ENCODE peak calls at places on chromosome 2, in eight cellular contexts. S is iPS-NIHi11; E is adrenal gland; Z is KBM-7; F is NCI-H82; W is stimulated activated CD8-positive, alpha-beta memory T cell treated with anti-CD3 and anti-CD28 coated beads, Interleukin-4, amount 100 ng/mL, for 4 hours; X is NCI-H510A treated with DMSO at 0.1 percent for 48 hours; C is activated CD4-positive, alpha-beta T cell treated with anti-CD3 and anti-CD28 coated beads for 1 hour. D is an unnamed sample.

GRCh38 chr2:216664593-216665034 is 30.7 kb downstream of the IGFBP5 start:
- DNase-seq in W (no peak), Z (peak; percentile 60), C (no peak), S (no peak), X (no peak), F (peak; percentile 56), E (no peak), D (no peak)

GRCh38 chr2:65320042-65320711 is 92.5 kb downstream of the ACTR2 start:
- DNase-seq in Z (no peak), C (no peak), F (peak; percentile 12), S (peak; percentile 47), E (peak; percentile 70), X (no peak), W (no peak), D (no peak)

GRCh38 chr2:29587791-29588190 is 333.6 kb downstream of the ALK start:
- DNase-seq in W (no peak), Z (no peak), S (no peak), X (no peak), F (no peak), C (no peak), E (no peak), D (no peak)

GRCh38 chr2:33411765-33412164 is 64.7 kb upstream of the RASGRP3 start:
- DNase-seq in F (no peak), S (no peak), C (no peak), X (no peak), E (no peak), Z (no peak), W (no peak), D (no peak)

GRCh38 chr2:127389778-127390435 is 2.1 kb upstream of the MAP3K2 start:
- DNase-seq in X (no peak), S (no peak), F (no peak), E (no peak), W (no peak), C (no peak), Z (peak; percentile 72), D (no peak)

GRCh38 chr2:80454628-80455027 is 150.1 kb upstream of the LRRTM1 start:
- DNase-seq in W (no peak), Z (no peak), F (peak; percentile 34), C (no peak), X (no peak), E (no peak), S (no peak), D (peak; percentile 90)

GRCh38 chr2:159617651-159618050 is 1.3 kb upstream of the BAZ2B start:
- DNase-seq in C (no peak), E (no peak), X (peak; percentile 29), Z (no peak), S (peak; percentile 32), F (peak; percentile 76), W (no peak), D (peak; percentile 49)

GRCh38 chr2:233404227-233404626 is 49.9 kb downstream of the DGKD start:
- DNase-seq in F (peak; percentile 45), Z (peak; percentile 71), C (peak; percentile 58), E (no peak), S (peak; percentile 65), X (peak; percentile 16), W (no peak), D (no peak)

GRCh38 chr2:229970406-229970805 is 48.1 kb downstream of the FBXO36 start:
- DNase-seq in C (no peak), X (no peak), W (no peak), S (no peak), Z (no peak), F (no peak), E (no peak), D (no peak)

GRCh38 chr2:225841314-225841713 is 441.8 kb downstream of the NYAP2 start:
- DNase-seq in E (no peak), X (no peak), C (no peak), Z (no peak), S (no peak), F (no peak), W (no peak), D (peak; percentile 3)

GRCh38 chr2:45067859-45068642 is 58.8 kb upstream of the SIX2 start:
- DNase-seq in F (peak; percentile 99), S (peak; percentile 30), W (no peak), X (no peak), Z (no peak), C (no peak), E (peak; percentile 14), D (peak; percentile 2)

GRCh38 chr2:234251326-234252271 is 201.1 kb downstream of the SPP2 start:
- DNase-seq in X (no peak), S (no peak), F (no peak), Z (no peak), W (no peak), C (no peak), E (no peak), D (no peak)

GRCh38 chr2:42914860-42915259 is 122.5 kb upstream of the HAAO start:
- DNase-seq in W (no peak), Z (no peak), C (no peak), E (no peak), S (no peak), F (no peak), X (no peak), D (no peak)

GRCh38 chr2:1910562-1911256 is 166.4 kb upstream of the PXDN start:
- DNase-seq in Z (no peak), X (peak; percentile 31), C (no peak), E (no peak), S (no peak), W (no peak), F (peak; percentile 46), D (peak; percentile 80)

GRCh38 chr2:178865121-178865520 is 57.9 kb upstream of the TTN start:
- DNase-seq in F (no peak), C (no peak), Z (no peak), E (peak; percentile 35), W (no peak), S (no peak), X (no peak), D (no peak)

GRCh38 chr2:18123577-18123976 is 245.1 kb downstream of the KCNS3 start:
- DNase-seq in E (no peak), X (no peak), Z (no peak), W (no peak), F (no peak), C (no peak), S (no peak), D (no peak)

GRCh38 chr2:19104503-19104902 is 253.9 kb downstream of the OSR1 start:
- DNase-seq in S (no peak), W (no peak), Z (no peak), X (peak; percentile 7), C (no peak), E (no peak), F (no peak), D (no peak)

GRCh38 chr2:86292571-86293515 is 44.6 kb downstream of the REEP1 start:
- DNase-seq in Z (no peak), F (no peak), C (no peak), E (no peak), S (no peak), X (no peak), W (no peak), D (no peak)

GRCh38 chr2:178106053-178106452 is 6.2 kb upstream of the RBM45 start:
- DNase-seq in X (no peak), E (no peak), C (no peak), F (no peak), S (no peak), Z (no peak), W (no peak), D (no peak)

GRCh38 chr2:55954306-55955035 is 30.9 kb upstream of the EFEMP1 start:
- DNase-seq in Z (no peak), X (no peak), E (no peak), S (no peak), C (no peak), F (peak; percentile 51), W (no peak), D (no peak)

GRCh38 chr2:121755237-121756111 is at the start of gene TSN:
- DNase-seq in Z (peak; percentile 98), W (peak; percentile 96), S (peak; percentile 95), F (peak; percentile 99), C (peak; percentile 95), E (peak; percentile 98), X (peak; percentile 95), D (peak; percentile 94)

GRCh38 chr2:196130039-196130825 is 41.1 kb downstream of the STK17B start:
- DNase-seq in Z (no peak), W (no peak), C (no peak), F (no peak), X (no peak), S (no peak), E (no peak), D (no peak)

D was measured in pons.